ENCODE peak calls at places on chromosomes 3 and 15, in eight cellular contexts. J is spleen, D is cardiac muscle cell, A is stomach, W is pancreas, U is ovary, S is endodermal cell, T is sigmoid colon. M is an unnamed sample.
A peak's percentile ranks its signal among the peaks of the same experiment; 100 is the strongest.

GRCh38 chr3:20760981-20761380 is 575.0 kb upstream of the SGO1 start:
- DNase-seq in A (no peak), T (no peak), W (no peak), D (no peak), U (no peak), J (no peak), S (no peak), M (no peak)

GRCh38 chr3:114878119-114878839 is 268.8 kb downstream of the ZBTB20 start:
- DNase-seq in A (no peak), U (no peak), J (no peak), W (no peak), D (no peak), T (no peak), S (no peak), M (no peak)

GRCh38 chr3:4741404-4742307 is 237.6 kb upstream of the BHLHE40 start:
- DNase-seq in D (no peak), J (no peak), U (peak; percentile 72), W (no peak), S (no peak), A (peak; percentile 65), T (peak; percentile 83), M (no peak)

GRCh38 chr15:91488452-91488851 is 365.1 kb upstream of the SLCO3A1 start:
- DNase-seq in U (no peak), S (no peak), J (no peak), W (no peak), T (no peak), D (no peak), A (no peak), M (no peak)

GRCh38 chr15:22788004-22788403 is 1.6 kb downstream of the NIPA1 start:
- DNase-seq in A (no peak), S (no peak), T (no peak), D (no peak), U (no peak), J (no peak), W (no peak), M (no peak)

GRCh38 chr3:66910721-66911120 is 87.4 kb upstream of the KBTBD8 start:
- DNase-seq in A (no peak), T (no peak), J (no peak), D (no peak), W (no peak), U (no peak), S (no peak), M (no peak)

GRCh38 chr3:76065975-76066374 is 280.6 kb upstream of the ZNF717 start:
- DNase-seq in S (no peak), J (no peak), W (no peak), T (no peak), U (no peak), D (no peak), A (no peak), M (no peak)

GRCh38 chr3:9897408-9898372 is 5.0 kb upstream of the IL17RE start:
- DNase-seq in W (no peak), D (peak; percentile 30), S (no peak), U (no peak), A (peak; percentile 81), J (peak; percentile 8), T (no peak), M (no peak)

GRCh38 chr15:99058421-99058870 is 46.4 kb upstream of the SYNM start:
- DNase-seq in W (peak; percentile 46), U (peak; percentile 53), T (peak; percentile 72), J (peak; percentile 46), D (no peak), A (no peak), S (no peak), M (no peak)

GRCh38 chr15:79602731-79603130 is 170.6 kb downstream of the MINAR1 start:
- DNase-seq in D (peak; percentile 58), J (no peak), T (no peak), S (no peak), U (no peak), W (no peak), A (no peak), M (no peak)

GRCh38 chr3:111691293-111691909 is 96.3 kb upstream of the ZBED2 start:
- DNase-seq in W (no peak), A (no peak), J (no peak), U (no peak), T (no peak), S (no peak), D (peak; percentile 51), M (no peak)

GRCh38 chr3:66702126-66702525 is 201.3 kb upstream of the LRIG1 start:
- DNase-seq in T (peak; percentile 90), W (no peak), U (no peak), D (no peak), S (no peak), J (no peak), A (no peak), M (no peak)

GRCh38 chr3:53691885-53692284 is 154.3 kb downstream of the CHDH start:
- DNase-seq in J (no peak), S (no peak), A (no peak), T (no peak), W (no peak), D (no peak), U (no peak), M (no peak)

GRCh38 chr3:29319262-29319661 is 38.4 kb downstream of the RBMS3 start:
- DNase-seq in J (no peak), A (no peak), U (no peak), T (no peak), D (no peak), S (no peak), W (no peak), M (no peak)

GRCh38 chr15:90029024-90029423 is 27.9 kb downstream of the ZNF710 start:
- DNase-seq in S (no peak), W (no peak), A (peak; percentile 65), D (no peak), U (no peak), J (no peak), T (peak; percentile 17), M (no peak)
- H3K4me3 ChIP-seq in S (no peak overlapping the region), W (no peak overlapping the region), A (no peak overlapping the region), D (no peak overlapping the region), U (no peak overlapping the region), J (no peak overlapping the region), T (no peak overlapping the region), M (no peak overlapping the region)

GRCh38 chr15:87638554-87639083 is 617.9 kb downstream of the NTRK3 start:
- DNase-seq in W (no peak), S (no peak), D (no peak), T (no peak), A (no peak), J (no peak), U (no peak), M (no peak)
- H3K9me3 ChIP-seq in W (no peaks in the 10 kb centered on the region), S (no peaks in the 10 kb centered on the region), D (no peaks in the 10 kb centered on the region), T (no peaks in the 10 kb centered on the region), A (no peaks in the 10 kb centered on the region), J (no peaks in the 10 kb centered on the region), U (no peaks in the 10 kb centered on the region), M (no peaks in the 10 kb centered on the region)

DNA sequence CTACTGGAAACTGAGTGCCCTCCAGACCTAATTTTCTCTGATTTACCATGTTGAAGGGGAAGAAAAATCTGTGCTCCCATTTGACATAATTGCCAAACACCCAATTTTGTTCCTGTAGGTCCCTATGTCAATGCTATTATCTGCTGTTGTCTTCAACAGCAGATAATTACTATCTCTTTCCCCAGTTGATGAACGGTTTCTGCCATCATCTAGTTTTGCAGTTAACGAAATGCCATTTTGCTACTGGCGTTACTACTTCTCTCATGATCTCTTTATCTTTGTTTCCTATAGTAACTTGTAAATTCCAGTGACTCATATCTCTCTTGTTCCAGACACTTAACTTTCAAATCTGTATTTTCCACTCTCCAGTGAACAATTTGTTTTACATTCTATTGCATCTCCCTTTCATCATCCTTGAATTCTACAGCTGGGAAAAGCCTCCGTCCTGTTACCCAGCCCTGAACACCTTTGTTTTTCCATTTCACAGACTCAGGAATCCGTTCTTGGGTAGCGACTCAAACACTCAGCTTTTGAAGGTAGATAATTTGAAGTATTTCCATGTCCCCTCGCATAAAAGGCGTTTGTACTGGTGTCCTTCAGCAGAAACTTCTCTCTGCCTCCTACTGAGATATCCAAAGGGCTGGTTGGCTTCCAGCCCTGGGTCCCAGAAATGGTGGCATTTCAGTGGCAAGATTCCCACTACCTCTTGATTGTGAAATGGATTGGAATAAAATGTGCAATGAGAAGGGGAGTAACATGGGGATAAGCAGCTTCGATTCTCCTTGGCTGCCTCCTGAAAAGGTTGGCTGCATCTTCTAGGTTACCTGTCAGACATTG is 111.7 kb downstream of the FOXB1 start:
- DNase-seq in A (no peak), D (no peak), S (no peak), T (no peak), U (no peak), W (no peak), J (no peak), M (no peak)
- H3K4me1 ChIP-seq in A (no peaks in the 10 kb centered on the region), D (no peaks in the 10 kb centered on the region), S (peaks cover 7% of the 10 kb centered on the region), T (no peaks in the 10 kb centered on the region), U (no peaks in the 10 kb centered on the region), W (no peaks in the 10 kb centered on the region), J (no peaks in the 10 kb centered on the region), M (no peaks in the 10 kb centered on the region)

GRCh38 chr15:64699767-64700388 is 75.5 kb downstream of the RBPMS2 start:
- DNase-seq in T (no peak), A (peak; percentile 30), W (no peak), J (peak; percentile 54), U (no peak), S (peak; percentile 86), D (peak; percentile 93), M (peak; percentile 66)
- H3K4me3 ChIP-seq in T (no peak overlapping the region), A (peak overlapping the region; percentile 95), W (no peak overlapping the region), J (peak overlapping the region; percentile 76), U (no peak overlapping the region), S (peak overlapping the region; percentile 85), D (peak overlapping the region; percentile 83), M (peak overlapping the region; percentile 85)

DNA sequence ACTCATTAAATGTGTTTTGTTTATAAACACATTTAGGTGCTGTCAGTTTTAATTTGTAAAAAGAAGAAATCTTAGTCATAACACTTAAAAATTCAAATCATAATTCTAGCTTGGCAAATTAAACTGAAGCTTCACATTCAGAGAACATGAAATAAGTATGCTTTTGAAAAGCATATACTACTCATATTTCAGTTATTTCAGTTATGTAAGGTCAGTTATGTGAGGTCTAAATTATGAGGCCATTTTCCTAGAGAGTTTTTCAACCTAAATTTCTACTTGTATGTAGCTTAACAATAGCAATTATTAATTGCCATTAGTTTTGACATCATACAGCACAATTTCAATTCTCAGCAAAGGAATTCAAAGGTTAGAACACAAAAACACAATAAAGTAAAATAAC is 465.0 kb downstream of the PLOD2 start:
- DNase-seq in D (no peak), J (no peak), T (no peak), U (no peak), S (no peak), A (no peak), W (no peak), M (no peak)
- H3K9me3 ChIP-seq in D (no peaks in the 10 kb centered on the region), J (no peaks in the 10 kb centered on the region), T (no peaks in the 10 kb centered on the region), U (no peaks in the 10 kb centered on the region), S (no peaks in the 10 kb centered on the region), A (no peaks in the 10 kb centered on the region), W (no peaks in the 10 kb centered on the region), M (no peaks in the 10 kb centered on the region)